ENCODE peak calls at places on chromosomes 6 and 20, in nine cellular contexts. One of them, this sample, is unnamed. For H3K4me1, the result is how much of the 10 kb centered on the place peaks cover.

GRCh38 chr6:136249336-136249735 is 775 bp downstream of the MTFR2 start:
- DNase-seq in upper lobe of left lung: no peak
- DNase-seq in GM23338: peak
- DNase-seq in GM12878: no peak
- DNase-seq in tibial nerve: no peak
- DNase-seq in A549: no peak
- DNase-seq in lower lobe of right lung: no peak
- DNase-seq in heart left ventricle: no peak
- DNase-seq in cardiac muscle cell: no peak
- DNase-seq in this sample: no peak

GRCh38 chr6:155955038-155955437 is 499.4 kb upstream of the NOX3 start:
- DNase-seq in GM23338: peak
- DNase-seq in lower lobe of right lung: no peak
- DNase-seq in A549: no peak
- DNase-seq in heart left ventricle: no peak
- DNase-seq in tibial nerve: no peak
- DNase-seq in upper lobe of left lung: no peak
- DNase-seq in GM12878: no peak
- DNase-seq in cardiac muscle cell: no peak
- DNase-seq in this sample: no peak

GRCh38 chr6:66896415-66896814 is 1189.4 kb upstream of the EYS start:
- DNase-seq in GM12878: no peak
- DNase-seq in GM23338: no peak
- DNase-seq in upper lobe of left lung: no peak
- DNase-seq in heart left ventricle: no peak
- DNase-seq in A549: no peak
- DNase-seq in lower lobe of right lung: no peak
- DNase-seq in tibial nerve: no peak
- DNase-seq in cardiac muscle cell: no peak
- DNase-seq in this sample: no peak

GRCh38 chr20:51388756-51389542 is 153.6 kb downstream of the NFATC2 start:
- DNase-seq in upper lobe of left lung: no peak
- DNase-seq in GM23338: no peak
- DNase-seq in A549: no peak
- DNase-seq in heart left ventricle: no peak
- DNase-seq in cardiac muscle cell: no peak
- DNase-seq in lower lobe of right lung: no peak
- DNase-seq in GM12878: no peak
- DNase-seq in tibial nerve: no peak
- DNase-seq in this sample: no peak

GRCh38 chr6:168007592-168008338 is 10.3 kb downstream of the KIF25 start:
- DNase-seq in lower lobe of right lung: peak
- DNase-seq in A549: peak
- DNase-seq in upper lobe of left lung: peak
- DNase-seq in heart left ventricle: no peak
- DNase-seq in GM12878: no peak
- DNase-seq in tibial nerve: no peak
- DNase-seq in cardiac muscle cell: no peak
- DNase-seq in GM23338: no peak
- DNase-seq in this sample: no peak

GRCh38 chr20:31710423-31711250 is 12.0 kb downstream of the BCL2L1 start:
- DNase-seq in upper lobe of left lung: peak
- DNase-seq in GM12878: no peak
- DNase-seq in A549: no peak
- DNase-seq in GM23338: no peak
- DNase-seq in heart left ventricle: peak
- DNase-seq in tibial nerve: no peak
- DNase-seq in cardiac muscle cell: no peak
- DNase-seq in lower lobe of right lung: peak
- DNase-seq in this sample: no peak

GRCh38 chr20:4108495-4109306 is 93.3 kb upstream of the RNF24 start:
- DNase-seq in GM12878: peak
- DNase-seq in upper lobe of left lung: peak
- DNase-seq in A549: peak
- DNase-seq in cardiac muscle cell: peak
- DNase-seq in lower lobe of right lung: no peak
- DNase-seq in tibial nerve: no peak
- DNase-seq in GM23338: peak
- DNase-seq in heart left ventricle: peak
- DNase-seq in this sample: peak

GRCh38 chr6:3317741-3318211 is 59.0 kb downstream of the PSMG4 start:
- DNase-seq in heart left ventricle: no peak
- DNase-seq in upper lobe of left lung: no peak
- DNase-seq in tibial nerve: no peak
- DNase-seq in GM12878: no peak
- DNase-seq in cardiac muscle cell: no peak
- DNase-seq in A549: no peak
- DNase-seq in GM23338: no peak
- DNase-seq in lower lobe of right lung: no peak
- DNase-seq in this sample: no peak

GRCh38 chr20:50561379-50562078 is 51.3 kb downstream of the PTPN1 start:
- DNase-seq in cardiac muscle cell: no peak
- DNase-seq in GM12878: no peak
- DNase-seq in upper lobe of left lung: no peak
- DNase-seq in heart left ventricle: no peak
- DNase-seq in tibial nerve: no peak
- DNase-seq in A549: peak
- DNase-seq in lower lobe of right lung: no peak
- DNase-seq in GM23338: no peak
- DNase-seq in this sample: no peak

GRCh38 chr6:159680104-159680503 is 12.9 kb downstream of the SOD2 start:
- DNase-seq in A549: no peak
- DNase-seq in upper lobe of left lung: no peak
- DNase-seq in heart left ventricle: no peak
- DNase-seq in tibial nerve: no peak
- DNase-seq in GM23338: no peak
- DNase-seq in GM12878: no peak
- DNase-seq in cardiac muscle cell: no peak
- DNase-seq in lower lobe of right lung: no peak
- DNase-seq in this sample: no peak

GRCh38 chr6:93235775-93236174 is 183.6 kb downstream of the EPHA7 start:
- DNase-seq in lower lobe of right lung: no peak
- DNase-seq in tibial nerve: no peak
- DNase-seq in A549: no peak
- DNase-seq in GM23338: no peak
- DNase-seq in heart left ventricle: no peak
- DNase-seq in upper lobe of left lung: no peak
- DNase-seq in cardiac muscle cell: no peak
- DNase-seq in GM12878: no peak
- DNase-seq in this sample: no peak

GRCh38 chr6:15621203-15622044 is 41.4 kb downstream of the DTNBP1 start:
- DNase-seq in GM12878: peak
- DNase-seq in upper lobe of left lung: peak
- DNase-seq in A549: no peak
- DNase-seq in lower lobe of right lung: peak
- DNase-seq in tibial nerve: no peak
- DNase-seq in heart left ventricle: peak
- DNase-seq in GM23338: peak
- DNase-seq in cardiac muscle cell: peak
- DNase-seq in this sample: peak

GRCh38 chr6:3849681-3850450 is 693 bp downstream of the FAM50B start:
- DNase-seq in cardiac muscle cell: no peak
- DNase-seq in A549: no peak
- DNase-seq in GM12878: no peak
- DNase-seq in upper lobe of left lung: peak
- DNase-seq in GM23338: peak
- DNase-seq in heart left ventricle: peak
- DNase-seq in lower lobe of right lung: peak
- DNase-seq in tibial nerve: no peak
- DNase-seq in this sample: no peak

GRCh38 chr6:331622-332521 is 39.6 kb downstream of the DUSP22 start:
- DNase-seq in GM23338: no peak
- DNase-seq in heart left ventricle: no peak
- DNase-seq in lower lobe of right lung: peak
- DNase-seq in upper lobe of left lung: no peak
- DNase-seq in A549: no peak
- DNase-seq in tibial nerve: peak
- DNase-seq in cardiac muscle cell: no peak
- DNase-seq in GM12878: peak
- DNase-seq in this sample: no peak

GRCh38 chr6:113763883-113764282 is 93.3 kb upstream of the MARCKS start:
- DNase-seq in GM23338: no peak
- DNase-seq in cardiac muscle cell: no peak
- DNase-seq in tibial nerve: no peak
- DNase-seq in A549: peak
- DNase-seq in lower lobe of right lung: no peak
- DNase-seq in heart left ventricle: no peak
- DNase-seq in upper lobe of left lung: peak
- DNase-seq in GM12878: peak
- DNase-seq in this sample: peak

GRCh38 chr6:11938285-11938890 is 73.7 kb upstream of the HIVEP1 start:
- DNase-seq in GM23338: peak
- DNase-seq in upper lobe of left lung: no peak
- DNase-seq in tibial nerve: no peak
- DNase-seq in A549: no peak
- DNase-seq in cardiac muscle cell: no peak
- DNase-seq in lower lobe of right lung: no peak
- DNase-seq in GM12878: no peak
- DNase-seq in heart left ventricle: no peak
- DNase-seq in this sample: no peak

GRCh38 chr6:130138116-130138908 is 84.4 kb downstream of the SAMD3 start:
- DNase-seq in GM23338: no peak
- DNase-seq in upper lobe of left lung: no peak
- DNase-seq in tibial nerve: no peak
- DNase-seq in GM12878: no peak
- DNase-seq in heart left ventricle: no peak
- DNase-seq in cardiac muscle cell: no peak
- DNase-seq in lower lobe of right lung: no peak
- DNase-seq in A549: no peak
- DNase-seq in this sample: no peak

GRCh38 chr6:69555239-69555638 is 241.6 kb downstream of the LMBRD1 start:
- DNase-seq in GM12878: no peak
- DNase-seq in tibial nerve: no peak
- DNase-seq in cardiac muscle cell: no peak
- DNase-seq in GM23338: no peak
- DNase-seq in lower lobe of right lung: no peak
- DNase-seq in A549: no peak
- DNase-seq in heart left ventricle: no peak
- DNase-seq in upper lobe of left lung: no peak
- DNase-seq in this sample: no peak

GRCh38 chr6:130183271-130184222 is 39.2 kb downstream of the SAMD3 start:
- DNase-seq in GM12878: no peak
- DNase-seq in GM23338: no peak
- DNase-seq in A549: no peak
- DNase-seq in cardiac muscle cell: peak
- DNase-seq in lower lobe of right lung: no peak
- DNase-seq in upper lobe of left lung: peak
- DNase-seq in heart left ventricle: no peak
- DNase-seq in tibial nerve: no peak
- DNase-seq in this sample: no peak

GRCh38 chr6:22656696-22657340 is 87.5 kb downstream of the HDGFL1 start:
- DNase-seq in tibial nerve: no peak
- DNase-seq in GM12878: no peak
- DNase-seq in heart left ventricle: no peak
- DNase-seq in cardiac muscle cell: no peak
- DNase-seq in upper lobe of left lung: no peak
- DNase-seq in A549: no peak
- DNase-seq in lower lobe of right lung: no peak
- DNase-seq in GM23338: no peak
- DNase-seq in this sample: no peak

GRCh38 chr6:44730771-44731391 is 343.4 kb downstream of the CDC5L start:
- DNase-seq in lower lobe of right lung: no peak
- DNase-seq in tibial nerve: no peak
- DNase-seq in heart left ventricle: no peak
- DNase-seq in upper lobe of left lung: no peak
- DNase-seq in GM23338: no peak
- DNase-seq in cardiac muscle cell: no peak
- DNase-seq in GM12878: no peak
- DNase-seq in A549: no peak
- DNase-seq in this sample: peak

GRCh38 chr6:109461733-109462526 is 6.4 kb upstream of the MICAL1 start:
- DNase-seq in upper lobe of left lung: no peak
- DNase-seq in A549: no peak
- DNase-seq in heart left ventricle: no peak
- DNase-seq in tibial nerve: no peak
- DNase-seq in cardiac muscle cell: no peak
- DNase-seq in GM23338: no peak
- DNase-seq in lower lobe of right lung: no peak
- DNase-seq in GM12878: no peak
- DNase-seq in this sample: no peak

GRCh38 chr6:52285174-52286068 is 879 bp upstream of the MCM3 start:
- DNase-seq in upper lobe of left lung: no peak
- DNase-seq in A549: no peak
- DNase-seq in GM12878: no peak
- DNase-seq in heart left ventricle: no peak
- DNase-seq in GM23338: peak
- DNase-seq in cardiac muscle cell: peak
- DNase-seq in lower lobe of right lung: no peak
- DNase-seq in tibial nerve: no peak
- DNase-seq in this sample: no peak
- TF ChIP-seq CTCF in upper lobe of left lung: no peak
- TF ChIP-seq CTCF in A549: peak
- TF ChIP-seq CTCF in GM12878: peak
- TF ChIP-seq CTCF in heart left ventricle: peak
- TF ChIP-seq CTCF in GM23338: peak
- TF ChIP-seq CTCF in cardiac muscle cell: peak
- TF ChIP-seq CTCF in lower lobe of right lung: no peak
- TF ChIP-seq CTCF in tibial nerve: no peak
- TF ChIP-seq CTCF in this sample: peak

GRCh38 chr6:127550403-127550802 is 26.6 kb upstream of the C6orf58 start:
- DNase-seq in lower lobe of right lung: no peak
- DNase-seq in GM12878: no peak
- DNase-seq in A549: no peak
- DNase-seq in upper lobe of left lung: no peak
- DNase-seq in heart left ventricle: no peak
- DNase-seq in tibial nerve: no peak
- DNase-seq in GM23338: no peak
- DNase-seq in cardiac muscle cell: no peak
- DNase-seq in this sample: no peak
- H3K4me1 ChIP-seq in lower lobe of right lung: under half
- H3K4me1 ChIP-seq in GM12878: under half
- H3K4me1 ChIP-seq in A549: under half
- H3K4me1 ChIP-seq in upper lobe of left lung: under half
- H3K4me1 ChIP-seq in heart left ventricle: under half
- H3K4me1 ChIP-seq in tibial nerve: under half
- H3K4me1 ChIP-seq in GM23338: under half
- H3K4me1 ChIP-seq in cardiac muscle cell: under half
- H3K4me1 ChIP-seq in this sample: under half

DNA sequence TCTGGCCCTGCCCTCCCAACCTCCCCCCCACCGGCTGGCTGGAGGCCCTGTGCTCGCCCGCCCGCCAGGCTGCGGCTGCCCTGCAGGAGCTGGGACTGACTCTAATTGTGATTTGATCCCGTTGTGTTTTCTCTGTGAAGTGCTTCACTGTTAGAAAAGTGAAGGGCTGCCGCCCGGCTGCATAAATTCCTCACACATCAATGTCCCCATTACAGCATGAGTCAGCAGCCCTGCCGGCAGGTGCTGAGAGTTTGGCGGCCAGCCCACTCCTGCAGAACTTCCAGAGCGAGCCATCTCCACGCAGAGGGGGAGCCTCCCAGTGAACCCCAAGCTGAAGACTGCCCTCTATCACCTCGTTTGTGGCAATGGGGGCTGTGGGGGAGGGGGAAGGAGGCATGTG is 137.9 kb downstream of the DLL1 start:
- DNase-seq in A549: no peak
- DNase-seq in tibial nerve: no peak
- DNase-seq in GM23338: peak
- DNase-seq in heart left ventricle: peak
- DNase-seq in cardiac muscle cell: peak
- DNase-seq in upper lobe of left lung: peak
- DNase-seq in GM12878: no peak
- DNase-seq in lower lobe of right lung: peak
- DNase-seq in this sample: peak
- H3K4me3 ChIP-seq in A549: no peak
- H3K4me3 ChIP-seq in tibial nerve: no peak
- H3K4me3 ChIP-seq in GM23338: no peak
- H3K4me3 ChIP-seq in heart left ventricle: peak
- H3K4me3 ChIP-seq in cardiac muscle cell: no peak
- H3K4me3 ChIP-seq in upper lobe of left lung: no peak
- H3K4me3 ChIP-seq in GM12878: no peak
- H3K4me3 ChIP-seq in lower lobe of right lung: no peak
- H3K4me3 ChIP-seq in this sample: no peak

GRCh38 chr6:112429226-112429625 is 82.1 kb downstream of the RFPL4B start:
- DNase-seq in heart left ventricle: no peak
- DNase-seq in GM12878: no peak
- DNase-seq in lower lobe of right lung: no peak
- DNase-seq in A549: peak
- DNase-seq in tibial nerve: no peak
- DNase-seq in GM23338: peak
- DNase-seq in upper lobe of left lung: no peak
- DNase-seq in cardiac muscle cell: peak
- DNase-seq in this sample: peak
- TF ChIP-seq CTCF in heart left ventricle: peak
- TF ChIP-seq CTCF in GM12878: no peak
- TF ChIP-seq CTCF in lower lobe of right lung: no peak
- TF ChIP-seq CTCF in A549: no peak
- TF ChIP-seq CTCF in tibial nerve: no peak
- TF ChIP-seq CTCF in GM23338: peak
- TF ChIP-seq CTCF in upper lobe of left lung: no peak
- TF ChIP-seq CTCF in cardiac muscle cell: no peak
- TF ChIP-seq CTCF in this sample: peak

This sample was measured in Caco-2.